ENCODE peak calls at places on chromosomes 12 and 14, in five cellular contexts. C, U, G, A and N are unnamed samples.
A peak's percentile ranks its signal among the peaks of the same experiment; 100 is the strongest.

GRCh38 chr14:39316844-39317553 is 83.3 kb downstream of the MIA2 start:
- DNase-seq in C (no peak), U (no peak), G (no peak), A (no peak), N (no peak)

GRCh38 chr14:49892301-49892635 is 614 bp upstream of the ARF6 start:
- DNase-seq in C (peak; percentile 58), U (peak; percentile 57), G (no peak), A (no peak), N (no peak)

GRCh38 chr12:94247256-94247655 is 98.9 kb downstream of the PLXNC1 start:
- DNase-seq in C (no peak), U (no peak), G (no peak), A (peak; percentile 84), N (no peak)

GRCh38 chr12:52876371-52876770 is 27.6 kb upstream of the KRT78 start:
- DNase-seq in C (no peak), U (peak; percentile 95), G (no peak), A (no peak), N (no peak)

GRCh38 chr12:108700833-108701450 is 30.4 kb downstream of the CORO1C start:
- DNase-seq in C (no peak), U (peak; percentile 96), G (no peak), A (no peak), N (no peak)

GRCh38 chr14:79395061-79395460 is 816.2 kb downstream of the DIO2 start:
- DNase-seq in C (no peak), U (no peak), G (no peak), A (no peak), N (no peak)

GRCh38 chr12:104866286-104866685 is 91.8 kb downstream of the SLC41A2 start:
- DNase-seq in C (peak; percentile 32), U (no peak), G (no peak), A (no peak), N (no peak)

GRCh38 chr12:72293701-72294100 is 21.5 kb downstream of the TRHDE start:
- DNase-seq in C (no peak), U (no peak), G (no peak), A (no peak), N (no peak)

GRCh38 chr14:103267226-103267625 is 66.8 kb upstream of the EIF5 start:
- DNase-seq in C (no peak), U (no peak), G (no peak), A (no peak), N (no peak)

GRCh38 chr12:45988259-45988658 is 2.1 kb downstream of the SCAF11 start:
- DNase-seq in C (no peak), U (peak; percentile 69), G (no peak), A (no peak), N (no peak)

GRCh38 chr12:113271853-113272561 is 50.7 kb downstream of the TPCN1 start:
- DNase-seq in C (peak; percentile 39), U (peak; percentile 71), G (peak; percentile 51), A (no peak), N (no peak)

GRCh38 chr12:60266381-60266852 is 670.6 kb downstream of the SLC16A7 start:
- DNase-seq in C (no peak), U (peak; percentile 95), G (no peak), A (no peak), N (no peak)

GRCh38 chr12:69095765-69096477 is 143.4 kb upstream of the CPSF6 start:
- DNase-seq in C (no peak), U (no peak), G (no peak), A (no peak), N (no peak)

GRCh38 chr12:121538699-121539061 is 42.1 kb downstream of the KDM2B start:
- DNase-seq in C (no peak), U (peak; percentile 10), G (no peak), A (no peak), N (no peak)

GRCh38 chr14:90620540-90621204 is 195.6 kb downstream of the TTC7B start:
- DNase-seq in C (no peak), U (no peak), G (no peak), A (no peak), N (no peak)

GRCh38 chr12:48690990-48691389 is 9.0 kb upstream of the KANSL2 start:
- DNase-seq in C (no peak), U (no peak), G (no peak), A (no peak), N (no peak)

GRCh38 chr12:79408665-79409064 is 282.1 kb downstream of the PAWR start:
- DNase-seq in C (no peak), U (no peak), G (no peak), A (no peak), N (no peak)

GRCh38 chr12:5534800-5535199 is 102.9 kb downstream of the NTF3 start:
- DNase-seq in C (no peak), U (no peak), G (no peak), A (no peak), N (no peak)

GRCh38 chr12:49959570-49960473 is 1.9 kb upstream of the AQP5 start:
- DNase-seq in C (no peak), U (peak; percentile 33), G (no peak), A (peak; percentile 90), N (no peak)

GRCh38 chr14:106694638-106695393 is 1168.4 kb downstream of the TMEM121 start:
- DNase-seq in C (no peak), U (peak; percentile 43), G (no peak), A (no peak), N (peak; percentile 70)

DNA sequence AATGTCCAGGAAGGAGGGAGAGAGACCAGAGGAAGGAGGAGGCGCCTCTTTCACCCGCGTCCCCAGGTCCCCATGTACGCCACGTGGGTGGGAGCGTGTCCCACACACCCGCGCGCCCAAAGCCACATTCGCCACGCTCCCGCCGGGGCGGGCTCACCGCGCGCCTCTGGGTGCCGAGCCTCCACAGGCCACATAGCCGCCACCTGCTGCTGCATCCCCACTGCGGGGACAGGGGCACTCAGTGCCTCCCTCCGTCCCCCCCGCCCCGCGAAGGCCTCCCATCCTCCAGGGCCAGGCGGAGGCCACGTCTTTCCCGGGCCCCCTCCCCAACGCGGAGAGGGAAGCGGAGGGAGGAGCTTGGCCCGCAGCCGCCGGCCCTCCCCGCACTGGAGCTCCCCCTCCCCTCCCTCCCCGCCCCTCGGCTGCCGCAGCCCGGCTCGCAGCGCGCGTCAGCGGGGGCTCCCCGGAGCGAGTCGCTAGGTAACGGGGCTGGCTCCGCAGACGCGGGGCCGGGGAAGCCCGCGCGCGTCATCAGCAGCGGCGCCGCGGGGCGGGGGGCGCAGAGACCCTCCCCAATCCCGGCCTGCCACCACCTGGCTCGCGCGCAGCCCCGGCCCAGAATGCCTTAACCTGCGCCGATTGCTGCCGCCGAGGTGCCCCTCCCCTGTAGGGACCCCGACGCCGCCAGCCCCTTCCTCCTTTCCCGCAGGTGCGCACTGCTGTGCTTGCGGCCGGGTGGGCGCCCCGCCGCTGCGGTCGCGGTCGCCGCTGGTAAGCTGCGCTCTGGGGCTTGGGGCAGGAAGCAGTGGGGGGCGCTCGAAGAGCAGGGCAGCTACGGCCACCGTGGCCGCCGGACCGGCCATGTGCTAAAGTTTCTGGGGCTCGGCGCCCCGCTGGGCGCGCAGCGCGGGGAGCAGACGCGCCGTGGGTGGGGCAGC is 532 bp upstream of the TUNAR start:
- DNase-seq in C (no peak), U (no peak), G (no peak), A (peak; percentile 89), N (no peak)
- TF ChIP-seq CTCF in C (no peak), U (no peak), G (no peak), A (peak; percentile 22), N (no peak)

GRCh38 chr14:46651526-46652144 is at the start of gene RPL10L:
- DNase-seq in C (no peak), U (no peak), G (no peak), A (peak; percentile 2), N (no peak)
- TF ChIP-seq CTCF in C (no peak), U (no peak), G (no peak), A (peak; percentile 46), N (no peak)

GRCh38 chr12:126780343-126780742 is 1486.6 kb upstream of the TMEM132C start:
- DNase-seq in C (no peak), U (no peak), G (no peak), A (no peak), N (no peak)

GRCh38 chr12:126781593-126781992 is 1485.4 kb upstream of the TMEM132C start:
- DNase-seq in C (no peak), U (no peak), G (no peak), A (no peak), N (no peak)

GRCh38 chr12:126789963-126790362 is 1477.0 kb upstream of the TMEM132C start:
- DNase-seq in C (no peak), U (no peak), G (no peak), A (no peak), N (no peak)

GRCh38 chr12:126782083-126782482 is 1484.9 kb upstream of the TMEM132C start:
- DNase-seq in C (no peak), U (no peak), G (no peak), A (no peak), N (no peak)

DNA sequence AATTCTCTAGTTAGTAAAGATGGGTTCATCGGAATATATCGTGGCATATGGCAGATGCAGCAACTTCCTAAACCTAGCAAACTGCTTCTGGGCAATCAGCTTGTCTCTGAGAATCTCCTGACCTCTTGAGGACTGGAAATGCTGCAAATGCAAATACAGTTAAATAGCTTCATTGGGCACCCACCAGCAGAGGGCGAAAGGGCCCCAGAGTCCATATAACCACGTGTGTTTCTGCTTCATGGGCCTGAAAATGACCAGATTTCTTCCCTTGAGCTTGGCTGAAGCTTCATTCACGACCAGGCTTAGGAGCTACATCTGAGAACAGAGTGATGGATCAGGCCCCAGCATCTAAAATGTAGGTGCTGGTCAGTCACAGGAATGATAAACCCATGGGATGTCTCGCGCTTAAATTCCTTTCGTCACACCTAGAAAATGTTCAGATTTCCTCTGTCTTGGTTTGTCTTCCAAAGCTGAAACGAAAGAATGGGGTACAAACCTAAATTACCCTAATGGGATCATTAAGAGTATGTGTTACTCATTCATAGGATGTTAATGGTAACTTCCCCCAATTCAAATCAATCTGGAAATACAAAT is 1482.5 kb upstream of the TMEM132C start:
- DNase-seq in C (no peak), U (peak; percentile 7), G (no peak), A (peak; percentile 69), N (no peak)
- TF ChIP-seq CTCF in C (peak; percentile 53), U (peak; percentile 29), G (no peak), A (peak; percentile 76), N (no peak)

DNA sequence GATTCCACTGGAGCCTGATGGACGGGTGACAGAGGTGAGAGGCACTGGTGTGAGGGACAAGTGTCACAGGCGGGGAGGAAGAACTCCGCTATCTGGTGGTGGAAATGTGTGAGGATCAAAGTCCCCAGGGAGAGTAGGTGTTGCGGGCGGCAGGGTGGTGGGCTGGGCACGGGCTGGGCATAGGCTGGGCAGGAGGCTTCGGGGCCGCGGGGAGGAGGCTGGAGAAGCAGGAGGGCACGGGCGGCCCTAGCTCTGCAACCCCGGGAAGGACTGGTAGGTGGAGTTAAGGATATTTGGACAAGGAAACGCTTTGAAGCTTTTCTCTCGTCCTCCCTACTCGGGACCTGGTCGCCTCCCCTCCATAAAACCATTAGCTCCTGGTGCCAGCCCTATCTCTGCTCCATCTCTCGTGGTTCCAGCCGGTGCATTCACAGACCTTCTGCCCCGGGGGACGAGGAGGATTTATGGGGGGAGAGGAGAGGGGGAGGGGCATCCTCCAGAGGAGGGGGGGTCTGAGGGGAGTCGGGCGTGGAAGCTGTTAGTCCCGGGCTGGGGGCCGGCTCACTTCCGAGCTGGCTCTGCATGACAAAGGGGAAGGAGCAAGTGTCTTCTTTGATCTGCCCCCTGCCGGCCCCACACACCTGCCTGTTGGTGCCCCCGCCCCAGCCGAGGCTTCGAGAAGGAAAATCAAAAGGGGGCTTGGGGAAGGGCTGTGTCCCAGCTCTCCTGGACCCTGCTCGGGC is 478 bp downstream of the WNT5B start:
- DNase-seq in C (no peak), U (no peak), G (no peak), A (peak; percentile 61), N (no peak)
- TF ChIP-seq CTCF in C (no peak), U (peak; percentile 17), G (no peak), A (no peak), N (no peak)